ENCODE peak calls at places on chromosomes 5 and 9, in six cellular contexts. G is cardiac muscle cell; Q is WERI-Rb-1; N is stimulated activated CD8-positive, alpha-beta memory T cell treated with anti-CD3 and anti-CD28 coated beads, Interleukin-2, amount 100 ng/mL, for 1 hour; Z is epithelial cell of prostate; U is fibroblast of mammary gland. I is an unnamed sample.

GRCh38 chr9:134983094-134983493 is 65.4 kb upstream of the FCN1 start:
- DNase-seq in G (peak), Q (peak), N (no peak), Z (no peak), U (peak), I (no peak)

GRCh38 chr5:168667301-168667859 is 88.2 kb upstream of the PANK3 start:
- DNase-seq in G (no peak), Q (no peak), N (no peak), Z (no peak), U (no peak), I (no peak)

GRCh38 chr9:16252631-16253030 is 617.8 kb downstream of the BNC2 start:
- DNase-seq in G (no peak), Q (no peak), N (no peak), Z (no peak), U (no peak), I (no peak)

GRCh38 chr9:92414566-92414965 is 9.7 kb downstream of the OMD start:
- DNase-seq in G (no peak), Q (no peak), N (no peak), Z (no peak), U (no peak), I (no peak)

GRCh38 chr5:74483001-74483400 is 157.5 kb downstream of the ENC1 start:
- DNase-seq in G (no peak), Q (no peak), N (no peak), Z (no peak), U (no peak), I (no peak)

GRCh38 chr9:125888220-125888619 is 141.0 kb downstream of the PBX3 start:
- DNase-seq in G (peak), Q (no peak), N (no peak), Z (no peak), U (peak), I (no peak)

GRCh38 chr9:115672477-115673316 is 480.9 kb upstream of the PAPPA start:
- DNase-seq in G (peak), Q (no peak), N (no peak), Z (peak), U (peak), I (peak)

GRCh38 chr5:146221234-146221633 is 17.8 kb downstream of the RBM27 start:
- DNase-seq in G (no peak), Q (no peak), N (no peak), Z (no peak), U (no peak), I (no peak)

GRCh38 chr5:56052735-56053134 is 58.0 kb upstream of the IL6ST start:
- DNase-seq in G (no peak), Q (no peak), N (no peak), Z (no peak), U (peak), I (no peak)

GRCh38 chr5:32422697-32423096 is 21.8 kb downstream of the ZFR start:
- DNase-seq in G (no peak), Q (no peak), N (no peak), Z (no peak), U (no peak), I (no peak)

GRCh38 chr5:115736690-115737005 is 79.8 kb downstream of the CDO1 start:
- DNase-seq in G (no peak), Q (no peak), N (no peak), Z (no peak), U (no peak), I (no peak)

GRCh38 chr9:5008206-5008605 is 23.1 kb downstream of the JAK2 start:
- DNase-seq in G (peak), Q (no peak), N (no peak), Z (no peak), U (peak), I (no peak)

GRCh38 chr5:87650284-87650683 is 237.6 kb upstream of the CCNH start:
- DNase-seq in G (no peak), Q (no peak), N (no peak), Z (peak), U (peak), I (no peak)

GRCh38 chr9:70921126-70921525 is 200.3 kb downstream of the TRPM3 start:
- DNase-seq in G (peak), Q (no peak), N (no peak), Z (no peak), U (peak), I (no peak)

GRCh38 chr5:10019236-10019635 is 230.5 kb downstream of the ATPSCKMT start:
- DNase-seq in G (peak), Q (no peak), N (no peak), Z (no peak), U (no peak), I (no peak)

GRCh38 chr9:98575379-98576346 is 133.1 kb downstream of the GABBR2 start:
- DNase-seq in G (peak), Q (no peak), N (no peak), Z (peak), U (peak), I (no peak)

GRCh38 chr9:25562101-25562500 is 116.1 kb downstream of the TUSC1 start:
- DNase-seq in G (no peak), Q (no peak), N (no peak), Z (no peak), U (no peak), I (no peak)

GRCh38 chr9:101727621-101728524 is 10.6 kb downstream of the GRIN3A start:
- DNase-seq in G (peak), Q (peak), N (no peak), Z (no peak), U (peak), I (peak)

GRCh38 chr9:95570150-95570549 is 53.4 kb upstream of the PTCH1 start:
- DNase-seq in G (peak), Q (no peak), N (no peak), Z (no peak), U (peak), I (no peak)

I was measured in SW 1271.